ENCODE peak calls at places on chromosomes 12 and 14, in four cellular contexts. O, D, L and W are unnamed samples.

GRCh38 chr14:72554994-72555608 is 338.8 kb downstream of the DPF3 start:
- DNase-seq in O (no peak), D (no peak), L (no peak), W (no peak)

GRCh38 chr14:79011091-79011919 is 841.1 kb downstream of the NRXN3 start:
- DNase-seq in O (peak), D (peak), L (no peak), W (peak)

GRCh38 chr14:105150368-105151111 is 18.0 kb downstream of the JAG2 start:
- DNase-seq in O (no peak), D (no peak), L (no peak), W (no peak)

GRCh38 chr14:98345186-98345585 is 926.8 kb downstream of the BCL11B start:
- DNase-seq in O (no peak), D (no peak), L (no peak), W (no peak)

GRCh38 chr14:34212574-34212973 is 249.5 kb downstream of the SPTSSA start:
- DNase-seq in O (no peak), D (no peak), L (no peak), W (no peak)

GRCh38 chr14:93936245-93936644 is 9.1 kb downstream of the FAM181A start:
- DNase-seq in O (peak), D (no peak), L (no peak), W (peak)

GRCh38 chr12:6551496-6552139 is 4.2 kb downstream of the IFFO1 start:
- DNase-seq in O (no peak), D (no peak), L (no peak), W (no peak)

GRCh38 chr14:103545915-103546650 is 16.4 kb downstream of the BAG5 start:
- DNase-seq in O (no peak), D (no peak), L (no peak), W (no peak)

GRCh38 chr12:101877816-101878811 is 734 bp downstream of the DRAM1 start:
- DNase-seq in O (peak), D (peak), L (no peak), W (peak)

GRCh38 chr12:6570264-6570887 is 2.3 kb upstream of the NOP2 start:
- DNase-seq in O (peak), D (peak), L (no peak), W (peak)

GRCh38 chr14:47852278-47852677 is 176.9 kb upstream of the MDGA2 start:
- DNase-seq in O (no peak), D (no peak), L (no peak), W (no peak)

GRCh38 chr12:66636771-66637170 is 42.1 kb downstream of the GRIP1 start:
- DNase-seq in O (no peak), D (no peak), L (no peak), W (peak)

GRCh38 chr14:41187868-41188267 is 418.8 kb upstream of the LRFN5 start:
- DNase-seq in O (no peak), D (no peak), L (no peak), W (no peak)

GRCh38 chr12:76091245-76091757 is 6.8 kb upstream of the NAP1L1 start:
- DNase-seq in O (no peak), D (no peak), L (no peak), W (no peak)

GRCh38 chr12:68557011-68557715 is 53.5 kb upstream of the RAP1B start:
- DNase-seq in O (no peak), D (no peak), L (no peak), W (no peak)

GRCh38 chr14:58196198-58196597 is 3.8 kb upstream of the ACTR10 start:
- DNase-seq in O (no peak), D (no peak), L (no peak), W (no peak)

GRCh38 chr14:32508281-32508680 is 179.2 kb downstream of the AKAP6 start:
- DNase-seq in O (no peak), D (no peak), L (no peak), W (no peak)

GRCh38 chr14:95319312-95320075 is at the start of gene CLMN:
- DNase-seq in O (peak), D (no peak), L (no peak), W (peak)

GRCh38 chr12:47509398-47509851 is 196.4 kb downstream of the RPAP3 start:
- DNase-seq in O (no peak), D (no peak), L (no peak), W (no peak)

GRCh38 chr14:84857571-84857970 is 672.4 kb upstream of the FLRT2 start:
- DNase-seq in O (no peak), D (no peak), L (no peak), W (no peak)

GRCh38 chr12:88418856-88419497 is 161.3 kb downstream of the KITLG start:
- DNase-seq in O (no peak), D (no peak), L (no peak), W (no peak)

GRCh38 chr12:6039894-6040601 is 84.4 kb downstream of the VWF start:
- DNase-seq in O (peak), D (peak), L (no peak), W (peak)

GRCh38 chr12:131380961-131381705 is 329.8 kb upstream of the SFSWAP start:
- DNase-seq in O (no peak), D (no peak), L (no peak), W (no peak)

GRCh38 chr12:122889658-122890561 is 6.0 kb downstream of the VPS37B start:
- DNase-seq in O (no peak), D (no peak), L (no peak), W (no peak)

GRCh38 chr12:69732088-69732487 is 6.6 kb upstream of the RAB3IP start:
- DNase-seq in O (no peak), D (no peak), L (no peak), W (no peak)

GRCh38 chr14:37858733-37859132 is 263.3 kb downstream of the TTC6 start:
- DNase-seq in O (no peak), D (peak), L (no peak), W (no peak)

GRCh38 chr14:51846631-51847488 is 13.6 kb upstream of the GNG2 start:
- DNase-seq in O (no peak), D (no peak), L (peak), W (no peak)
- TF ChIP-seq BHLHE40 in O (no peak), D (no peak), L (peak), W (no peak)

GRCh38 chr12:124940393-124941169 is 26.1 kb upstream of the UBC start:
- DNase-seq in O (peak), D (peak), L (peak), W (peak)
- TF ChIP-seq TARDBP in O (no peak), D (peak), L (no peak), W (no peak)

GRCh38 chr14:54922598-54922997 is 20.0 kb upstream of the GCH1 start:
- DNase-seq in O (no peak), D (no peak), L (no peak), W (no peak)

GRCh38 chr14:54916061-54916460 is 13.4 kb upstream of the GCH1 start:
- DNase-seq in O (no peak), D (no peak), L (no peak), W (no peak)

GRCh38 chr14:54920052-54920451 is 17.4 kb upstream of the GCH1 start:
- DNase-seq in O (no peak), D (no peak), L (no peak), W (no peak)

GRCh38 chr14:54918427-54918826 is 15.8 kb upstream of the GCH1 start:
- DNase-seq in O (no peak), D (no peak), L (no peak), W (no peak)

DNA sequence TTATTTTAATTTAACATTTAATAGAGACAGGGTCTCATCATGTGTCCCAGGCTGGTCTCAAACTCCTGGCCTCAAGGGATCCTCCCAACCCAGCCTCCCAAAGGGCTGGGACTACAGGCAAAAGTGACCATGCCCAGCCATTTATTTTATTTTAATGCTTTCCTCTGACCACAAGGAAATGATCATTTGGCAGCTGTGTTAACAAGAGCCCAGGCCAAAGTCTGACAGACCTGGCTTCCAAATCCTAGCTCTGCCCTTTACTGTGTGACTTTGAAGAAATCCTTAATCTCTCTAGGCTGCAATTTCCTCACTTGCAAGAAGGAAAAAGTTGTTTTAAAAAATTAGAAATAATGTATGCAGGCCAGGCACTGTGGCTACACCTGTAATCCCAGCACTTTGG is 16.7 kb upstream of the GCH1 start:
- DNase-seq in O (no peak), D (no peak), L (no peak), W (no peak)
- TF ChIP-seq BHLHE40 in O (no peak), D (no peak), L (no peak), W (no peak)

DNA sequence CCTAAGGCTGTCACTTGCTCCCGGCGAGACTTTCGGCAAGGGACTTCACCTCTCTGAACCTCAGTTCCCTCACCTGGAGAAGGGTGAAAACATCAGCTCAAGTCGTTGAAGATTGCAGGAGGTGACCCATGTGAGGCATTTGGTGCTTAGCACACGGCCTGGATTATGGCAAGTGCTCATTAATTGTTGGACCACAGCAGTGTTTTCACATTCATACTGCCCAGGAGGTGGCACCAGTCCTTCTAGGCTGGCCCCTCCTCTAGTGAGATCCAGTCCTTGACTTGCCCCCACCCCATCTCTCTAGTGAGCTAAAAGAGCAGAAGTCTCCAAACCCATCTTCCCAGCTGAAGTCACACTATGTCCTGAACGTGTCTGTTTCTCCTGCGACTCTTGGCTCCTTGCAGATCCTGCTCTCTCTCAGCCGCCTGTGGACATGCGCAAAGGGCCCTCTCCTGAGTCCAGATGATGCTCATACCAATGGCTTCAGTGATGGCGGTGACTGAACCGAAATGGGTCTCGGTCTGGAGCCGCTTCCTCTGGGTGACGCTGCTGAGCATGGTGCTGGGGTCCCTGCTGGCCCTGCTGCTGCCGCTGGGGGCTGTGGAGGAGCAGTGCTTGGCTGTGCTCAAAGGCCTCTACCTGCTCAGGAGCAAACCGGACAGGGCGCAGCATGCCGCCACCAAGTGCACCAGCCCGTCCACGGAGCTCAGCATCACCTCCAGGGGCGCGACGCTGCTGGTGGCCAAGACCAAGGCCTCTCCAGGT is 1.6 kb downstream of the FICD start:
- DNase-seq in O (peak), D (no peak), L (no peak), W (no peak)
- TF ChIP-seq TARDBP in O (no peak), D (no peak), L (no peak), W (no peak)

GRCh38 chr12:117850048-117850447 is 118.7 kb downstream of the KSR2 start:
- DNase-seq in O (peak), D (peak), L (no peak), W (peak)
- TF ChIP-seq BHLHE40 in O (no peak), D (no peak), L (no peak), W (no peak)

GRCh38 chr12:112584266-112584722 is 165.5 kb downstream of the PTPN11 start:
- DNase-seq in O (peak), D (peak), L (no peak), W (peak)

GRCh38 chr12:112590281-112590680 is 171.5 kb downstream of the PTPN11 start:
- DNase-seq in O (no peak), D (no peak), L (no peak), W (no peak)

GRCh38 chr12:112589275-112589674 is 170.5 kb downstream of the PTPN11 start:
- DNase-seq in O (no peak), D (no peak), L (no peak), W (no peak)

DNA sequence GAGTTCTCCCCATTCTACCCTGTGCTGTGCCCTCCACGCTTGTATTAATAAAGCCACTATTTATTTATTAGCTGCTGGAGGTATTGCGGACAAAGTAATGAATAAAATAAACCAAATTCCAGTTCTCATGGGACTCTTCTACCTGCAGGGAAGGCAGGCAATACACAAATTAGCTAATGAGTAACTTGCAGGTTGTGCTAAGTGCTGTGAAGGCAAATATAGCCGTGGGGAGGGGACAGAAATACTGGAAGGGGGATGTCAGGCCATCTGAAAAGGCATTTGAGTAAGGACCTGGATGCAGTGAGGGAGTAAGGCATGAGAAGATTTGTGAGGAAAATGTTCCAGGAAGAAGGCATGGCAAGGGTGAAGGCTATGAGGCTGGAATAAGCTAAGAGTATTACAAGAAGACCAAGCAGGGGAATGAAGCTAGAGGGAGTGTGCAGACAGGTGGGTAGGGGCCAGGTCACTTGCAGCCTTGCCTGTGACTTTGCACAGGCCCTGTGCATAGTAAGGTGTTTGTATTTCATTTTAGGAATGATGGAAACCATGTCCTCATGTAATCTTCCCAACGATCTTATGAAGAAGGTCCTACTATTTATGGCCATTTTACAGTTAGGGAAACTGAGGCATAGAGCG is 167.5 kb downstream of the PTPN11 start:
- DNase-seq in O (no peak), D (no peak), L (no peak), W (no peak)
- TF ChIP-seq TARDBP in O (no peak), D (no peak), L (no peak), W (no peak)

GRCh38 chr12:50555471-50555885 is 50.7 kb downstream of the DIP2B start:
- DNase-seq in O (no peak), D (no peak), L (no peak), W (no peak)
- TF ChIP-seq BHLHE40 in O (no peak), D (no peak), L (no peak), W (no peak)